ENCODE peak calls at places on chromosome 22, in four cellular contexts. One of them, this sample, is unnamed.

GRCh38 chr22:49997221-49997599 is 15.4 kb downstream of the IL17REL start:
- DNase-seq in transverse colon: peak
- DNase-seq in heart right ventricle: no peak
- DNase-seq in H9: no peak
- DNase-seq in this sample: peak

GRCh38 chr22:40179535-40179934 is 1.8 kb downstream of the TNRC6B start:
- DNase-seq in transverse colon: no peak
- DNase-seq in heart right ventricle: no peak
- DNase-seq in H9: no peak
- DNase-seq in this sample: no peak

GRCh38 chr22:48405741-48406140 is 1421.9 kb downstream of the BRD1 start:
- DNase-seq in transverse colon: no peak
- DNase-seq in heart right ventricle: no peak
- DNase-seq in H9: no peak
- DNase-seq in this sample: no peak

GRCh38 chr22:49884075-49884474 is 30.4 kb downstream of the ZBED4 start:
- DNase-seq in transverse colon: no peak
- DNase-seq in heart right ventricle: no peak
- DNase-seq in H9: no peak
- DNase-seq in this sample: no peak

GRCh38 chr22:26339755-26340154 is 89.3 kb upstream of the ASPHD2 start:
- DNase-seq in transverse colon: no peak
- DNase-seq in heart right ventricle: no peak
- DNase-seq in H9: no peak
- DNase-seq in this sample: no peak

GRCh38 chr22:30201970-30202369 is 44.6 kb downstream of the LIF start:
- DNase-seq in transverse colon: no peak
- DNase-seq in heart right ventricle: no peak
- DNase-seq in H9: no peak
- DNase-seq in this sample: no peak

GRCh38 chr22:48980409-48980808 is 847.3 kb downstream of the BRD1 start:
- DNase-seq in transverse colon: no peak
- DNase-seq in heart right ventricle: no peak
- DNase-seq in H9: no peak
- DNase-seq in this sample: no peak

GRCh38 chr22:35808377-35808776 is 90.7 kb downstream of the APOL5 start:
- DNase-seq in transverse colon: no peak
- DNase-seq in heart right ventricle: no peak
- DNase-seq in H9: no peak
- DNase-seq in this sample: no peak

GRCh38 chr22:48832592-48832991 is 995.1 kb downstream of the BRD1 start:
- DNase-seq in transverse colon: no peak
- DNase-seq in heart right ventricle: no peak
- DNase-seq in H9: no peak
- DNase-seq in this sample: no peak

DNA sequence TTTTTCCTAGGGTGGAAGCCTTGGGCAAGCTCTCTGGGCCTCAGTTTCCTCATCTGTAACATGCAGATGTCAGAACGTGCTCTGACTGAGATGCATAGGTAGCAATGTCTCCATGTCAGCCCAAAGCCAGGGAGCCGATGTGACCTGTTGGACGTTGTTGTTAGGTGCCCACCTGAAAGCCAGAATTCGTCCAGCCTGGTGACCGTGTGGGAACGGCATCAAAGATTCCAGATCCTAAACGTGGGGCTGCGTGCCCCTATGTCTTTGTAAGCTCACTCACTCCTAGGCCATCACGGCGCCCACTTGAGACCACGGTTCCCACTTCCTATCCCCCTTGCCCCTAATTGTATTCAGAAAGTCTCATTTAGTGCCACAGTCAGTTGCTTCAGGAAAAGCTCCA is 48.2 kb downstream of the FBLN1 start:
- DNase-seq in transverse colon: no peak
- DNase-seq in heart right ventricle: no peak
- DNase-seq in H9: no peak
- DNase-seq in this sample: no peak
- H3K27ac ChIP-seq in transverse colon: peak
- H3K27ac ChIP-seq in heart right ventricle: peak
- H3K27ac ChIP-seq in H9: no peak
- H3K27ac ChIP-seq in this sample: no peak

GRCh38 chr22:19909350-19910179 is 32.0 kb upstream of the COMT start:
- DNase-seq in transverse colon: peak
- DNase-seq in heart right ventricle: peak
- DNase-seq in H9: peak
- DNase-seq in this sample: peak
- TF ChIP-seq CTCF in transverse colon: peak
- TF ChIP-seq CTCF in heart right ventricle: peak
- TF ChIP-seq CTCF in H9: peak
- TF ChIP-seq CTCF in this sample: peak

DNA sequence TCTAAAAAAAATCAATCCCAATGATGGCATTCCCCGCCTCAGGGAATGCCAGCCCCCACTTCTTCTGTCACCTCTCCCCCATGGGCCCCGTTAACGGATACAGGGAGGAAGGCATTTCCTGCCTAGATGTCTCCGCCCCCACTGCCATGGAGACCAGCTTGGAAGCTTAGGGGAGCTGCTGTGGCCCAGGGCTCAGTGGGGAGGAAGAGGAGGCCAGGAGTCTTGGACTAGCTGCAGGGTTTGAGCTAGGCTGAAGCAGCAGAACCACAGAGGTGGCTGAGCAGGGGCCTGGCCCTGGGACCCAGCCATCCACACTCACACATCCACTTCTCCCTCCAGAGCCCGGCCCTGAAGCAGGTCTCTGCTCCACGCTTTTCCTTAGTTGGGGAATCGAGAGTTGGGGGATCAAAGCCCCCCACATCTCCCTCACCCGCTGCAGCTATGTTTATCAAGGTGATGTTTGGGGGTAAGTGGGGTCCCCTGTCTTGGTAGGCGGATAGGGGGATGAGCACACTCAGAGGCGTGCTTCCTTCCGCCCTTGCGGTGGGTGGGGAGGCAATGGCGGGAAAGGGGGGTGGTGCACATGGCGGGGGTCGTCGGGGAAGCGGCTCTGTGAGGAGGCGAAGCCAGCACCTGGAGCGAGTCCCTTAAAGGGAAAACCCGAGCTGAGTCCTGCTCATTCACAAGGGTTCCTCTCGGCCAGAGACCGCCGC is at the start of gene C22orf15:
- DNase-seq in transverse colon: no peak
- DNase-seq in heart right ventricle: no peak
- DNase-seq in H9: peak
- DNase-seq in this sample: no peak
- H3K27ac ChIP-seq in transverse colon: no peak
- H3K27ac ChIP-seq in heart right ventricle: no peak
- H3K27ac ChIP-seq in H9: no peak
- H3K27ac ChIP-seq in this sample: peak

DNA sequence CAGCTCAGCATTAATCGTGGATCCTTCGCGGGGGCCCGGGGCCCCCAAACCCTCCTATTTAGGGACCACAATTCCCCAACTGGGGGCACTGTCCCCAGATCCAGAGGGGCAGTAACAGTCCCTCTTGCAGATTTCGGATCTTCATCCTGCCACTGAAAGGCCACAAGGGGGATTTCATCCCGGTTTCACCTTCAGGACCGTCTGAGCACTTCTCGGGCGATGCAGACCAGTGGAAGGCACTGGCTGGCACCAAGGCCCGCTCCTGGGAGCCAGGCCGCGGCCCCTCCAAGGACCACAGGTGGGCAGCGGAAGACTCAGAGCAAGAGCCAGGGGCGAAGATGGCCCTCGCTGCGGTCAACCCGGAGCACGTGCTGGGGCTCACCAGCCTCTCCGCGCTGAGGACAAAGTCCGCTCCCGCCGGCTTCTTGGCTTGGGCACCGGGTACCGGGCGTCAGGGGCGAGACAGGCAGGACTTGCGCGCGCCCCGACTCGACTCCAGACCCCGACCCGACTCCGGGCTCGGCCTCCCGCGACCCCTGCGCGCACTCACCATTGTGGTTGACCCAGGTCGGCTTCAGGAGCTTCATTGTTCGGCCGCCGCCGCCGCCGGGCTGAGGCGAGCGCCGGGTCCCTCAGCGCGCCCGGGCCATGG is 517 bp downstream of the HIRA start:
- DNase-seq in transverse colon: peak
- DNase-seq in heart right ventricle: no peak
- DNase-seq in H9: peak
- DNase-seq in this sample: no peak
- TF ChIP-seq CTCF in transverse colon: peak
- TF ChIP-seq CTCF in heart right ventricle: no peak
- TF ChIP-seq CTCF in H9: peak
- TF ChIP-seq CTCF in this sample: no peak

DNA sequence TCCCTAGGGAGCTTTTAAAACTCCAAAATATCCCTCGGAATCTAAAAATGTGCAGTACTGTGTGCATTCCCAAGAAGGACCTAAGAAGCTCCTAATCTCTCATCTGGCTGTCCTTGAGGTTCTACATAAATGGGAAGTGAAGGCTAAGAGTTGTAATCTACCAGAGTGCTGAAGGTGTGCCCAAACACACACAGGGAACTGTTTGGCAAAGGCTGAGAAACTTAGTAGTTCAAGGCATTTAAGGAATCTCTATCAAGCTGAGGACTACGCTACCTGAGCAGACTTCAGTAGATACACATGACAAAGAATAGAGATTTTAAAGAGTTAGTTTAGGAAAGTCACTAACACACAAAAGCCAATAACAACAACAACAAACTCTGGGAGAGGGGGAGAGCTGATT is 71.1 kb downstream of the TTC28 start:
- DNase-seq in transverse colon: no peak
- DNase-seq in heart right ventricle: no peak
- DNase-seq in H9: no peak
- DNase-seq in this sample: no peak
- H3K27ac ChIP-seq in transverse colon: peak
- H3K27ac ChIP-seq in heart right ventricle: no peak
- H3K27ac ChIP-seq in H9: no peak
- H3K27ac ChIP-seq in this sample: no peak

DNA sequence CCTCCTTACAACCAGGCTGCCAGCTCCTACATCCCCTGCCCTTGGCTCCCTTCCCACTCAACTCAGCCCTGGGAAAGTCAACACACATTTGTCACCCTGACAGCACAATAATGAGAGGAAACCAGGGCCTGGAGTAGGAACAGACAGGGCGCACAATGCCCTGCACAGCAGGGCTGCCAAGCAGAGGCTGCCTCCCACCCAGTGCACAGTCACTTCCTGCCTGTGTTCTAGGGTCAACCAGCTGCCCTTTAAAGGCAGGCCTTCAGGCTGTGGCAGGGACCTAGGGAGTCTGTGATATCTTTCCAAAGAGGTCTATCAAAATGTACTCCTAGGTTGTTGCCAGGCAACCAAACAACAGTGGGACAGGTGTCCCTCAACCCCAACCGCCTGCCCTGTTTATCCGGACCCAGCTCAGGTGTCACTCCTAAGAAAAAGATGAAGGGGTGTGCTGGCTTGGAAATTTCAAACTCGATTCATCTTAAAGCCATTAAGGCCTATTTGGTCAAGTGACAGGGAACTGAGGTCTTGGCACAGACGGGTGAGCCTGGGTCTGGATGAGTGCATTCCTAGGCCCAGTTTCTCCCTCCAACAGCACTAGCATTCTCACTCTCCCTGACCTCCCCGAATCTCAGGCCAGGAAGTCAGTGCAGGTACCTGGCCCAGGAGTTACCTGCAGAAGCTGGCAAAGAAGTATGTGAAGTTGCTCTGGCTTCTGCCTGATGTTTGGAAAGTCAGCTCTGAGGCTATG is 110.3 kb upstream of the PITPNB start:
- DNase-seq in transverse colon: peak
- DNase-seq in heart right ventricle: peak
- DNase-seq in H9: no peak
- DNase-seq in this sample: no peak
- TF ChIP-seq CTCF in transverse colon: no peak
- TF ChIP-seq CTCF in heart right ventricle: no peak
- TF ChIP-seq CTCF in H9: no peak
- TF ChIP-seq CTCF in this sample: no peak

This sample was measured in RWPE2.